ENCODE peak calls at places on chromosomes 3 and 15, in nine cellular contexts. One of them, this sample, is unnamed.

GRCh38 chr15:81027200-81027599 is 26.5 kb downstream of the TLNRD1 start:
- DNase-seq in esophagus muscularis mucosa: no peak
- DNase-seq in colonic mucosa: no peak
- DNase-seq in neural progenitor cell: no peak
- DNase-seq in ascending aorta: no peak
- DNase-seq in adrenal gland: no peak
- DNase-seq in gastrocnemius medialis: no peak
- DNase-seq in psoas muscle: no peak
- DNase-seq in body of pancreas: no peak
- DNase-seq in this sample: no peak

GRCh38 chr15:41849204-41849603 is 10.6 kb downstream of the PLA2G4B start:
- DNase-seq in esophagus muscularis mucosa: no peak
- DNase-seq in colonic mucosa: no peak
- DNase-seq in neural progenitor cell: no peak
- DNase-seq in ascending aorta: no peak
- DNase-seq in adrenal gland: no peak
- DNase-seq in gastrocnemius medialis: no peak
- DNase-seq in psoas muscle: no peak
- DNase-seq in body of pancreas: no peak
- DNase-seq in this sample: no peak

GRCh38 chr3:108091498-108092259 is 848 bp upstream of the CD47 start:
- DNase-seq in esophagus muscularis mucosa: no peak
- DNase-seq in colonic mucosa: peak
- DNase-seq in neural progenitor cell: peak
- DNase-seq in ascending aorta: no peak
- DNase-seq in adrenal gland: peak
- DNase-seq in gastrocnemius medialis: no peak
- DNase-seq in psoas muscle: no peak
- DNase-seq in body of pancreas: peak
- DNase-seq in this sample: peak

GRCh38 chr15:31338879-31339557 is 12.4 kb downstream of the KLF13 start:
- DNase-seq in esophagus muscularis mucosa: no peak
- DNase-seq in colonic mucosa: no peak
- DNase-seq in neural progenitor cell: no peak
- DNase-seq in ascending aorta: no peak
- DNase-seq in adrenal gland: peak
- DNase-seq in gastrocnemius medialis: peak
- DNase-seq in psoas muscle: peak
- DNase-seq in body of pancreas: peak
- DNase-seq in this sample: no peak

GRCh38 chr3:190718691-190719090 is 143.8 kb downstream of the GMNC start:
- DNase-seq in esophagus muscularis mucosa: no peak
- DNase-seq in colonic mucosa: no peak
- DNase-seq in neural progenitor cell: no peak
- DNase-seq in ascending aorta: no peak
- DNase-seq in adrenal gland: no peak
- DNase-seq in gastrocnemius medialis: no peak
- DNase-seq in psoas muscle: no peak
- DNase-seq in body of pancreas: no peak
- DNase-seq in this sample: no peak

GRCh38 chr3:106317141-106318055 is 448.6 kb upstream of the CBLB start:
- DNase-seq in esophagus muscularis mucosa: no peak
- DNase-seq in colonic mucosa: no peak
- DNase-seq in neural progenitor cell: no peak
- DNase-seq in ascending aorta: no peak
- DNase-seq in adrenal gland: no peak
- DNase-seq in gastrocnemius medialis: no peak
- DNase-seq in psoas muscle: no peak
- DNase-seq in body of pancreas: no peak
- DNase-seq in this sample: no peak

GRCh38 chr3:42226470-42227425 is 39.2 kb downstream of the CCK start:
- DNase-seq in esophagus muscularis mucosa: no peak
- DNase-seq in colonic mucosa: no peak
- DNase-seq in neural progenitor cell: no peak
- DNase-seq in ascending aorta: no peak
- DNase-seq in adrenal gland: no peak
- DNase-seq in gastrocnemius medialis: no peak
- DNase-seq in psoas muscle: no peak
- DNase-seq in body of pancreas: no peak
- DNase-seq in this sample: no peak

GRCh38 chr15:58724471-58724870 is 25.0 kb downstream of the ADAM10 start:
- DNase-seq in esophagus muscularis mucosa: no peak
- DNase-seq in colonic mucosa: no peak
- DNase-seq in neural progenitor cell: no peak
- DNase-seq in ascending aorta: no peak
- DNase-seq in adrenal gland: no peak
- DNase-seq in gastrocnemius medialis: no peak
- DNase-seq in psoas muscle: no peak
- DNase-seq in body of pancreas: no peak
- DNase-seq in this sample: no peak

GRCh38 chr15:38253448-38253847 is 812 bp downstream of the SPRED1 start:
- DNase-seq in esophagus muscularis mucosa: no peak
- DNase-seq in colonic mucosa: peak
- DNase-seq in neural progenitor cell: peak
- DNase-seq in ascending aorta: no peak
- DNase-seq in adrenal gland: peak
- DNase-seq in gastrocnemius medialis: no peak
- DNase-seq in psoas muscle: no peak
- DNase-seq in body of pancreas: peak
- DNase-seq in this sample: no peak

GRCh38 chr3:128060473-128061381 is 8.5 kb downstream of the SEC61A1 start:
- DNase-seq in esophagus muscularis mucosa: peak
- DNase-seq in colonic mucosa: no peak
- DNase-seq in neural progenitor cell: no peak
- DNase-seq in ascending aorta: no peak
- DNase-seq in adrenal gland: no peak
- DNase-seq in gastrocnemius medialis: no peak
- DNase-seq in psoas muscle: no peak
- DNase-seq in body of pancreas: no peak
- DNase-seq in this sample: no peak

GRCh38 chr3:113794526-113794925 is 44.1 kb upstream of the GRAMD1C start:
- DNase-seq in esophagus muscularis mucosa: no peak
- DNase-seq in colonic mucosa: no peak
- DNase-seq in neural progenitor cell: no peak
- DNase-seq in ascending aorta: no peak
- DNase-seq in adrenal gland: no peak
- DNase-seq in gastrocnemius medialis: no peak
- DNase-seq in psoas muscle: no peak
- DNase-seq in body of pancreas: no peak
- DNase-seq in this sample: no peak

GRCh38 chr3:86147119-86147518 is 843.8 kb downstream of the VGLL3 start:
- DNase-seq in esophagus muscularis mucosa: no peak
- DNase-seq in colonic mucosa: no peak
- DNase-seq in neural progenitor cell: no peak
- DNase-seq in ascending aorta: no peak
- DNase-seq in adrenal gland: no peak
- DNase-seq in gastrocnemius medialis: no peak
- DNase-seq in psoas muscle: no peak
- DNase-seq in body of pancreas: no peak
- DNase-seq in this sample: no peak

GRCh38 chr3:63067999-63068645 is 192.9 kb upstream of the CADPS start:
- DNase-seq in esophagus muscularis mucosa: no peak
- DNase-seq in colonic mucosa: peak
- DNase-seq in neural progenitor cell: peak
- DNase-seq in ascending aorta: no peak
- DNase-seq in adrenal gland: peak
- DNase-seq in gastrocnemius medialis: no peak
- DNase-seq in psoas muscle: no peak
- DNase-seq in body of pancreas: peak
- DNase-seq in this sample: no peak

GRCh38 chr15:55277116-55277564 is 12.5 kb downstream of the RAB27A start:
- DNase-seq in esophagus muscularis mucosa: peak
- DNase-seq in colonic mucosa: no peak
- DNase-seq in neural progenitor cell: no peak
- DNase-seq in ascending aorta: no peak
- DNase-seq in adrenal gland: no peak
- DNase-seq in gastrocnemius medialis: no peak
- DNase-seq in psoas muscle: no peak
- DNase-seq in body of pancreas: no peak
- DNase-seq in this sample: no peak

GRCh38 chr3:15875016-15875689 is 77.4 kb upstream of the ANKRD28 start:
- DNase-seq in esophagus muscularis mucosa: no peak
- DNase-seq in colonic mucosa: no peak
- DNase-seq in neural progenitor cell: no peak
- DNase-seq in ascending aorta: no peak
- DNase-seq in adrenal gland: no peak
- DNase-seq in gastrocnemius medialis: no peak
- DNase-seq in psoas muscle: no peak
- DNase-seq in body of pancreas: no peak
- DNase-seq in this sample: no peak

GRCh38 chr3:24590344-24590880 is 95.8 kb upstream of the THRB start:
- DNase-seq in esophagus muscularis mucosa: no peak
- DNase-seq in colonic mucosa: no peak
- DNase-seq in neural progenitor cell: no peak
- DNase-seq in ascending aorta: no peak
- DNase-seq in adrenal gland: no peak
- DNase-seq in gastrocnemius medialis: no peak
- DNase-seq in psoas muscle: no peak
- DNase-seq in body of pancreas: no peak
- DNase-seq in this sample: no peak

GRCh38 chr3:43872901-43873300 is 182.2 kb downstream of the ABHD5 start:
- DNase-seq in esophagus muscularis mucosa: peak
- DNase-seq in colonic mucosa: no peak
- DNase-seq in neural progenitor cell: no peak
- DNase-seq in ascending aorta: no peak
- DNase-seq in adrenal gland: no peak
- DNase-seq in gastrocnemius medialis: no peak
- DNase-seq in psoas muscle: no peak
- DNase-seq in body of pancreas: no peak
- DNase-seq in this sample: no peak

GRCh38 chr15:45640610-45641009 is 5.8 kb downstream of the SQOR start:
- DNase-seq in esophagus muscularis mucosa: no peak
- DNase-seq in colonic mucosa: no peak
- DNase-seq in neural progenitor cell: no peak
- DNase-seq in ascending aorta: no peak
- DNase-seq in adrenal gland: no peak
- DNase-seq in gastrocnemius medialis: peak
- DNase-seq in psoas muscle: no peak
- DNase-seq in body of pancreas: no peak
- DNase-seq in this sample: no peak

DNA sequence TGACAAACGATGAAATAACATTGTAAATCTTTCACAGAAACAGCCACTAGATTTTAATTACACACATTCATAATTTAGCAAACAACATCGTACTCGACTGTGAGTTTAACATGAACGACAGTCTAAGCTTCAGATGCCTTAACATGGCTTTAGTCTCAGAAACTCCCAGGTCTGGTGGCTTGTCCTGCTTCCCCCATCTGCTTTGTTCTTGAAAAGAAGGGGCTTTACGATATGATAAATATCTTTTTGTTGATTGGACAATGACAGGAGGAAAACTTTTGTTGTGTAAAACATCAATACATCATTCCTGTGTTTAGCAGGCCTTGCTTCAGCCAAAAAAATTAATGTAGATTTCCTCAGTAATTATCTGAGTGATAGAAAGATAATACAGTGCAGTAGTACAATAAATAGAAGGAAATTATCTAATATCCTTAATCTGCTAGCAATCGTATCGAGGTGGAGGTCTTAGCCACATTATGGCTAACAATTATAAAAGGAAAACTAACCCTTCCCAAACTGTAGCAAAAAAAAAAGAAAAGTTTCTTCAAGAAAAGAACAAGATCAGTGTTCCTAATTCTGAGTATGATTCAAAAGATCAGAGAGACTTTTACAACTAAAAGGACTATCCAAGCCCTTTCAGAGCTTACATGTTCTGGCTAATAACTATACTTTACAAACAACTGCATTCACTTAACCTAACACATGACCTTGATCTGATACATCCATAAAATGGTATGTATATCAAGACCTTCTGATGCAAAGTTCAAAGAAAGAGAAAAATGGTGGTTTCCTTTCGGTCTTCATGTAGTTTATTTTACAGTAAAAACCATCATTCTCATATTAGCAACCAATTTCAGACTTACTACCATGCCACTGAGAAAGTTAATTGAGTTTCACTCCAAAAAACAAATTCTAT is 535.7 kb downstream of the FOXP1 start:
- DNase-seq in esophagus muscularis mucosa: peak
- DNase-seq in colonic mucosa: no peak
- DNase-seq in neural progenitor cell: no peak
- DNase-seq in ascending aorta: no peak
- DNase-seq in adrenal gland: no peak
- DNase-seq in gastrocnemius medialis: no peak
- DNase-seq in psoas muscle: no peak
- DNase-seq in body of pancreas: no peak
- DNase-seq in this sample: no peak
- TF ChIP-seq CTCF in esophagus muscularis mucosa: no peak
- TF ChIP-seq CTCF in colonic mucosa: no peak
- TF ChIP-seq CTCF in neural progenitor cell: no peak
- TF ChIP-seq CTCF in ascending aorta: no peak
- TF ChIP-seq CTCF in adrenal gland: no peak
- TF ChIP-seq CTCF in gastrocnemius medialis: no peak
- TF ChIP-seq CTCF in psoas muscle: no peak
- TF ChIP-seq CTCF in body of pancreas: no peak
- TF ChIP-seq CTCF in this sample: no peak

GRCh38 chr3:124774305-124774673 is 44.0 kb downstream of the UMPS start:
- DNase-seq in esophagus muscularis mucosa: no peak
- DNase-seq in colonic mucosa: no peak
- DNase-seq in neural progenitor cell: peak
- DNase-seq in ascending aorta: no peak
- DNase-seq in adrenal gland: peak
- DNase-seq in gastrocnemius medialis: peak
- DNase-seq in psoas muscle: peak
- DNase-seq in body of pancreas: peak
- DNase-seq in this sample: no peak
- H3K27ac ChIP-seq in esophagus muscularis mucosa: peak
- H3K27ac ChIP-seq in colonic mucosa: no peak
- H3K27ac ChIP-seq in neural progenitor cell: no peak
- H3K27ac ChIP-seq in ascending aorta: peak
- H3K27ac ChIP-seq in adrenal gland: no peak
- H3K27ac ChIP-seq in gastrocnemius medialis: peak
- H3K27ac ChIP-seq in psoas muscle: peak
- H3K27ac ChIP-seq in body of pancreas: peak
- H3K27ac ChIP-seq in this sample: no peak

DNA sequence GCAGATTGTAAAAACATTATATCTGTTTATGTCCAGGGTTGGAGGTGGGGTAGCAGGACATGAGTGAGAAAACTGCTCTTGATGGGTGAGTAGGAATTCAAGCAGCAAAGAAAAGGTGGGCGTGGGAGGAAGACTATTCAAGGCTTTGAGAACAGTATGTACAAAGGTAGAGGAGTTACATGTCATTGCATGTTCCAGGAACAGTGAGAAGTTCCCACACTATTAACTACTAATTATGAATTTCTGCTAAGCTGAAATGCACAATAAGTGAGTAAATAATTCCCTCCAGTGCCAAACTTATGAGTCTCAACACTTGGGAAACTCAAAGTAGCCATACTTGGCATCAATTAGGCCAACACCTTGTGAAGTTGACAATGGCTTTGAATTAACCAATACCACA is 80.1 kb downstream of the SRGAP3 start:
- DNase-seq in esophagus muscularis mucosa: no peak
- DNase-seq in colonic mucosa: no peak
- DNase-seq in neural progenitor cell: no peak
- DNase-seq in ascending aorta: no peak
- DNase-seq in adrenal gland: no peak
- DNase-seq in gastrocnemius medialis: no peak
- DNase-seq in psoas muscle: no peak
- DNase-seq in body of pancreas: no peak
- DNase-seq in this sample: no peak
- H3K4me3 ChIP-seq in esophagus muscularis mucosa: no peak
- H3K4me3 ChIP-seq in colonic mucosa: no peak
- H3K4me3 ChIP-seq in neural progenitor cell: no peak
- H3K4me3 ChIP-seq in ascending aorta: no peak
- H3K4me3 ChIP-seq in adrenal gland: no peak
- H3K4me3 ChIP-seq in gastrocnemius medialis: no peak
- H3K4me3 ChIP-seq in psoas muscle: no peak
- H3K4me3 ChIP-seq in body of pancreas: no peak
- H3K4me3 ChIP-seq in this sample: no peak

GRCh38 chr3:72505539-72506430 is 342.5 kb downstream of the SHQ1 start:
- DNase-seq in esophagus muscularis mucosa: no peak
- DNase-seq in colonic mucosa: no peak
- DNase-seq in neural progenitor cell: no peak
- DNase-seq in ascending aorta: no peak
- DNase-seq in adrenal gland: no peak
- DNase-seq in gastrocnemius medialis: no peak
- DNase-seq in psoas muscle: no peak
- DNase-seq in body of pancreas: no peak
- DNase-seq in this sample: no peak
- TF ChIP-seq CTCF in esophagus muscularis mucosa: no peak
- TF ChIP-seq CTCF in colonic mucosa: no peak
- TF ChIP-seq CTCF in neural progenitor cell: no peak
- TF ChIP-seq CTCF in ascending aorta: no peak
- TF ChIP-seq CTCF in adrenal gland: no peak
- TF ChIP-seq CTCF in gastrocnemius medialis: no peak
- TF ChIP-seq CTCF in psoas muscle: no peak
- TF ChIP-seq CTCF in body of pancreas: no peak
- TF ChIP-seq CTCF in this sample: no peak

This sample was measured in stomach.